ENCODE peak calls at places on chromosomes 1 and 21, in eight cellular contexts. B, C, X, Z, K, T, Y and H are unnamed samples.

GRCh38 chr1:17874231-17874630 is 119.1 kb downstream of the ACTL8 start:
- DNase-seq in B (peak), C (no peak), X (no peak), Z (peak), K (peak), T (no peak), Y (no peak), H (peak)

GRCh38 chr1:38133304-38133703 is 86.7 kb upstream of the POU3F1 start:
- DNase-seq in B (no peak), C (no peak), X (no peak), Z (no peak), K (no peak), T (no peak), Y (no peak), H (no peak)

GRCh38 chr1:243718893-243719292 is 131.2 kb downstream of the AKT3 start:
- DNase-seq in B (peak), C (no peak), X (no peak), Z (peak), K (peak), T (no peak), Y (no peak), H (peak)

GRCh38 chr1:21262282-21263051 is 27.8 kb downstream of the ECE1 start:
- DNase-seq in B (peak), C (no peak), X (peak), Z (peak), K (no peak), T (peak), Y (peak), H (no peak)

GRCh38 chr1:184110253-184111204 is 59.0 kb downstream of the TSEN15 start:
- DNase-seq in B (no peak), C (no peak), X (no peak), Z (no peak), K (no peak), T (no peak), Y (no peak), H (no peak)

GRCh38 chr1:198529414-198529813 is 11.1 kb downstream of the ATP6V1G3 start:
- DNase-seq in B (peak), C (no peak), X (no peak), Z (peak), K (no peak), T (no peak), Y (no peak), H (no peak)

GRCh38 chr1:32816676-32817158 is 441 bp downstream of the YARS1 start:
- DNase-seq in B (peak), C (no peak), X (peak), Z (peak), K (peak), T (no peak), Y (no peak), H (no peak)

GRCh38 chr21:46253610-46254124 is 25.1 kb upstream of the LSS start:
- DNase-seq in B (peak), C (peak), X (no peak), Z (peak), K (no peak), T (no peak), Y (no peak), H (no peak)

GRCh38 chr1:64823691-64824476 is 79.0 kb downstream of the RAVER2 start:
- DNase-seq in B (peak), C (peak), X (peak), Z (peak), K (peak), T (peak), Y (peak), H (peak)

GRCh38 chr1:224846119-224846907 is 83.2 kb upstream of the DNAH14 start:
- DNase-seq in B (no peak), C (no peak), X (no peak), Z (no peak), K (no peak), T (no peak), Y (no peak), H (no peak)
- H3K27ac ChIP-seq in B (no peak), C (no peak), X (no peak), Z (no peak), K (no peak), T (no peak), Y (no peak), H (no peak)

DNA sequence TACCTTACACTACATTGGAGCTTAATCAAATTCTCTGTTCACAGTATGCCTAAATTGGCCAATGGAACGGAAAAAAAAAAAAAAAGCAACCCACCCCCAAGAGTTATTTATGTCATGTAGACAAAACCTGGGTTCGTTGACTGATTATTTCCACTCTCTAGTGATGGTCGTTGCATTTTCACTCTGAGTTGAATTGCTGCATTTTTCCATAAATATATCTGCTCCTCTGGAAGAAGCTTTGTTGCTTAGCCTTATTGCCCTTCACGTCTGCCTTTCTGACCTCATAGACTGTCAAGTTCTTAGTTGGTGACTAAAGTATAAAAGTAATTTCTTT is 90.2 kb upstream of the RUNX1 start:
- DNase-seq in B (no peak), C (no peak), X (no peak), Z (no peak), K (no peak), T (no peak), Y (no peak), H (no peak)
- H3K27ac ChIP-seq in B (no peak), C (no peak), X (no peak), Z (no peak), K (peak), T (no peak), Y (no peak), H (peak)

GRCh38 chr1:54489627-54490240 is 58.3 kb upstream of the ACOT11 start:
- DNase-seq in B (no peak), C (no peak), X (no peak), Z (no peak), K (no peak), T (no peak), Y (no peak), H (no peak)

GRCh38 chr1:54488065-54488750 is 59.8 kb upstream of the ACOT11 start:
- DNase-seq in B (peak), C (peak), X (peak), Z (peak), K (peak), T (peak), Y (peak), H (peak)

GRCh38 chr1:54487571-54488050 is 60.4 kb upstream of the ACOT11 start:
- DNase-seq in B (no peak), C (peak), X (peak), Z (peak), K (no peak), T (no peak), Y (no peak), H (no peak)

GRCh38 chr1:54488831-54489626 is 59.0 kb upstream of the ACOT11 start:
- DNase-seq in B (peak), C (peak), X (peak), Z (peak), K (peak), T (peak), Y (peak), H (peak)

DNA sequence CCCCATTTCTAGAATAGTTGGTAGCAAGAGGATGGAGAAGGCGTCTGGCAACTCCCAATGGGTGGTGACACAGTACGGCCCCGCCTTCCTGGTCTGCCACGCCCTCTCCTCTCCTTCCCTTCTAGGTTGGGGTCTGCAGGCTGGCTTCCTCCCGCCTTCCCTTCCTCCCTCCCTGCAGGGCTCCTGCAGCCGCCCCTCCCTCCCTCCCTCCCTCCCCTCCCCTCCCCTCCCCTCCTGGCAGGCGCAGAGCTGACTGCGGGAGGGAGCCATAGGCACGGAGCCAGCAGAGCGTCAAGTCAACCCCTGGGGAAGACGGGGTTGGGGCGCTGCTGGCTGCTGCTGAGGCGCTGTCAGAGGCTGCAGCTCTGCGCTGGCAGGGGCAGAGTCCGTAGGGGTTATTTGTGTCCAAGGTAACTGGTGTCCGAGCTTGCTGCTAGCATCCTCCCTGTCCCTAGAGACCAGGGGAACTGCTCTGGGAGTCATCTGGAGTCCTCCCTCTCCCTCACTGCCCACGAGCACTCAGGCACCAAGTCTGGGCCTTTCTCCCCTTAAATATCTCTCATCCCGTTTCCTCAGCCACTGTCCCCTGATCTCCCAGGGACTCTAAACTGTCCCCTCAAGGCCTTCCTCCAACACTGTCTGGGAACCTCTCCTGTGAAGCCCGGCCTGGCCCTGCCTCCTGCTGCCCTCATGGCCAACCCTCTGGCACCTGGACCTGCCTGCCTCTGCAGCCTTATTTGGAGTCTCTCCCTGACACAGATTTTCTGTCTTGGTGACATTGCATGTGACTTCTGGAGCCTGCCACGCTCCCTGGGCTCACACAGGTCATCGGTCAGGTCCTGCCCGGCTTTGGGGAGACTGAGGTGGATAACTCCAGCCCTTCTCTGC is 57.4 kb upstream of the ACOT11 start:
- DNase-seq in B (no peak), C (no peak), X (no peak), Z (peak), K (no peak), T (peak), Y (no peak), H (no peak)
- H3K27ac ChIP-seq in B (no peak), C (no peak), X (peak), Z (no peak), K (no peak), T (no peak), Y (peak), H (no peak)

DNA sequence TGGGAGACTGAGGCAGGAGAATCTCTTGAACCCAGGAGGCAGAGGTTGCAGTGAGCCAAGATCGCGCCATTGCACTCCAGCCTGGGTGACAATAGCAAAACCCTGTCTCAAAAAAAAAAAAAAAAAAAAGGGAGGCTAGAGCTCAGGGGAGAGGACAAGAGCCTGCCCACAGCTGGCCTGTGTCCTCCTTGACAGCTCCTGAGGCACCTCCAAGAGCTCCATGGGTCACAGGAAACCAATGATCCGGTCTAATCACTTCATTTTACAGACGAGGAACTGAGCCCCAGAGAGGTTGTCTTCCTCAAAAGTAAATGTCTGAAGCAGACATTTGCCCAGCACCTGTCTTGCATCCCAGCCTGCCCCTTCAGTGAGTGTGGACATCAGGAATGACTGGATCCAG is 49.4 kb downstream of the NID1 start:
- DNase-seq in B (no peak), C (no peak), X (no peak), Z (no peak), K (no peak), T (no peak), Y (no peak), H (no peak)
- H3K27ac ChIP-seq in B (peak), C (peak), X (peak), Z (no peak), K (no peak), T (peak), Y (peak), H (no peak)

GRCh38 chr1:3543076-3544049 is 67.9 kb downstream of the MEGF6 start:
- DNase-seq in B (peak), C (no peak), X (peak), Z (peak), K (peak), T (peak), Y (peak), H (peak)
- H3K27ac ChIP-seq in B (peak), C (peak), X (peak), Z (peak), K (no peak), T (peak), Y (no peak), H (peak)

GRCh38 chr1:154849645-154850131 is 20.4 kb downstream of the KCNN3 start:
- DNase-seq in B (no peak), C (no peak), X (no peak), Z (no peak), K (no peak), T (no peak), Y (no peak), H (no peak)
- H3K27ac ChIP-seq in B (no peak), C (no peak), X (no peak), Z (no peak), K (no peak), T (no peak), Y (no peak), H (no peak)

DNA sequence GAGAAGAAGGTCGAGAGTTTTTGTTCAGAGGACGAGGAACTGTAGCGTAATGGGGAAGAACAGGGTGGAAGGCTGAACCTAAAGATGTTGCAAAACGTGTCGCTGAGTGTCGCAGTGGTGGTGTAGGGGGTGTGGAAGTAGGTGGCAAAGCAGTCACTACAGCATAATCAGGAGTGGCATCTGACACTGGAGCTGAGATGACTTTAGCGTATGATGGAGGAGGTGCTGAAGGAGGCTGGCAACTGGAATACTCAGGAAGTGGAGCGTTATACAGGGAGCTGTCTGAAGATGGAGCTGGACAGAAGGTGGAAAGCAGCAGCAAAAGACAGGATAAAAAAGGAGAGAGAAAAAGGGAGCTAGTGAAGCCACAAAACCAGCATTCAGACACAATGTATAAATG is 89.9 kb upstream of the LBR start:
- DNase-seq in B (no peak), C (no peak), X (no peak), Z (peak), K (no peak), T (no peak), Y (no peak), H (no peak)
- H3K27ac ChIP-seq in B (no peak), C (no peak), X (peak), Z (no peak), K (no peak), T (no peak), Y (no peak), H (no peak)